ENCODE peak calls at places on chromosome 18, in five cellular contexts. T is H9, A is H1, X is neuronal stem cell, M is mesenchymal stem cell. D is an unnamed sample.

GRCh38 chr18:32371384-32371783 is 99.3 kb downstream of the GAREM1 start:
- DNase-seq in M (no peak), X (no peak), T (no peak), A (no peak), D (no peak)

GRCh38 chr18:76822510-76823165 is at the start of gene ZNF236:
- DNase-seq in X (peak; percentile 77), M (peak; percentile 80), A (peak; percentile 69), T (peak; percentile 57), D (peak; percentile 80)

GRCh38 chr18:12406376-12407111 is 1.2 kb upstream of the PRELID3A start:
- DNase-seq in M (no peak), T (no peak), A (no peak), X (no peak), D (no peak)

GRCh38 chr18:8341481-8342230 is 267.6 kb upstream of the RAB12 start:
- DNase-seq in X (no peak), M (peak; percentile 48), T (no peak), A (no peak), D (peak; percentile 11)

GRCh38 chr18:38076346-38077053 is 510.9 kb upstream of the CELF4 start:
- DNase-seq in X (no peak), M (no peak), A (no peak), T (no peak), D (no peak)

GRCh38 chr18:54942144-54942543 is 17.1 kb downstream of the CCDC68 start:
- DNase-seq in M (no peak), T (no peak), A (no peak), X (no peak), D (no peak)

GRCh38 chr18:470661-471501 is 29.6 kb downstream of the COLEC12 start:
- DNase-seq in A (no peak), X (no peak), T (no peak), M (peak; percentile 60), D (no peak)

GRCh38 chr18:46481048-46481846 is 175.8 kb downstream of the LOXHD1 start:
- DNase-seq in M (peak; percentile 47), T (peak; percentile 70), X (peak; percentile 56), A (peak; percentile 87), D (no peak)

GRCh38 chr18:37207343-37207742 is 358.3 kb downstream of the CELF4 start:
- DNase-seq in A (no peak), M (no peak), T (no peak), X (no peak), D (no peak)

GRCh38 chr18:47168913-47169312 is 7.3 kb downstream of the IER3IP1 start:
- DNase-seq in A (no peak), X (no peak), T (no peak), M (no peak), D (no peak)

GRCh38 chr18:44887227-44887631 is 206.5 kb downstream of the SETBP1 start:
- DNase-seq in T (no peak), X (no peak), M (peak; percentile 62), A (no peak), D (peak; percentile 15)

GRCh38 chr18:12839526-12840196 is 44.4 kb downstream of the PTPN2 start:
- DNase-seq in T (no peak), A (no peak), M (peak; percentile 32), X (no peak), D (no peak)

GRCh38 chr18:11995445-11996189 is 14.3 kb downstream of the IMPA2 start:
- DNase-seq in A (peak; percentile 71), M (peak; percentile 78), X (peak; percentile 48), T (peak; percentile 67), D (peak; percentile 77)

GRCh38 chr18:42338683-42339082 is 383.6 kb downstream of the PIK3C3 start:
- DNase-seq in M (no peak), X (no peak), T (no peak), A (no peak), D (no peak)

GRCh38 chr18:41992698-41993097 is 37.7 kb downstream of the PIK3C3 start:
- DNase-seq in A (no peak), X (no peak), T (no peak), M (no peak), D (no peak)

GRCh38 chr18:13136689-13137040 is 81.9 kb upstream of the LDLRAD4 start:
- DNase-seq in A (peak; percentile 58), X (no peak), T (peak; percentile 58), M (no peak), D (no peak)

GRCh38 chr18:50866765-50867164 is 12.2 kb upstream of the ME2 start:
- DNase-seq in X (no peak), A (no peak), T (no peak), M (no peak), D (peak; percentile 48)

GRCh38 chr18:22170421-22171262 is 1.3 kb downstream of the GATA6 start:
- DNase-seq in X (no peak), T (peak; percentile 47), A (peak; percentile 71), M (peak; percentile 89), D (peak; percentile 55)

GRCh38 chr18:57107141-57107832 is 39.6 kb upstream of the BOD1L2 start:
- DNase-seq in A (no peak), X (peak; percentile 48), T (no peak), M (peak; percentile 25), D (no peak)

GRCh38 chr18:3758531-3758930 is 308.6 kb downstream of the TGIF1 start:
- DNase-seq in X (no peak), T (no peak), M (peak; percentile 52), A (no peak), D (peak; percentile 82)

GRCh38 chr18:49471532-49471931 is 11.1 kb upstream of the DYM start:
- DNase-seq in M (no peak), A (no peak), X (no peak), T (no peak), D (no peak)

GRCh38 chr18:49464718-49465598 is 4.5 kb upstream of the DYM start:
- DNase-seq in M (peak; percentile 13), T (peak; percentile 81), A (peak; percentile 59), X (peak; percentile 54), D (peak; percentile 96)

GRCh38 chr18:49472459-49472858 is 12.0 kb upstream of the DYM start:
- DNase-seq in T (no peak), A (no peak), X (no peak), M (no peak), D (no peak)

GRCh38 chr18:49467019-49467563 is 6.6 kb upstream of the DYM start:
- DNase-seq in M (no peak), X (no peak), T (no peak), A (no peak), D (no peak)

DNA sequence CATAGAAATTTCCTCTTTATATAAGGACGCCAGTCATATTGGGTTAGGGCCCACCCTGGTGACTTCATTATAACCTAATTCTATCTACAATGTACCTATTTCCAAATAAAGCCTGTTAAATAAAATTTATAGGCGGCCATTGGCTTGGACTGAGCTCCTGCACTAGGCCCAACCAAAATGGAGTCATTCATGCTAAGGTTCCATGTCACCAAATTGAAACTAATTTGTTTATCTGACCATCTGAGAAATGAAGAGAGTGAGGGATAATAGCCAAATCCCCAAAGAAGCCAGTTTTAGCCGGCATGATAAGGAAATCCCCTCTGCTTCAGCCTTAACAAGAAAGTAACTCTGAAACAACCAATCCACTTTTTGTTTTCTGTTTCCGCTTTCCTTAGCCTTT is 7.2 kb upstream of the DYM start:
- DNase-seq in X (no peak), M (no peak), T (no peak), A (no peak), D (no peak)
- H2BK12ac ChIP-seq in X (no peak overlapping the region), M (no peak overlapping the region), T (no peak overlapping the region), A (no peak overlapping the region), D (no peak overlapping the region)

DNA sequence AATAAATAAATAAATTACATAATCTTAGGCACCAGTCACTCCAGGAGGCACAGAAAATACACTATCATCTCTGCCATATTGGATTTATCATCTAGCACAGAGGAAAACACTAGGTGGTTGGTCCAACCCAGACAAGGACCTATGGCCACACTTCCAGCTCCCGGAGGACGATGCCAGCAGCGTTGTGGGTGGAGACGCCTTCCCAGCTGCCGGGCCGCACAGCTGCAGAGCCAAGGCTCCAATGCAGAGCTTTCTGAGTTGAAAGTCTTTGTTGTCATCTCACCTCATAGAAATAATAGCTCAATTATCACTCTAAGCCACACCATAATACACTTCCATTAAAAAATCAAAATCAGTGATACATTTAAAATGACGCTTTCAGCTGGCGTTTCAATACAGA is 457.1 kb upstream of the SALL3 start:
- DNase-seq in M (no peak), T (no peak), X (no peak), A (no peak), D (no peak)
- H2BK12ac ChIP-seq in M (no peak overlapping the region), T (no peak overlapping the region), X (no peak overlapping the region), A (no peak overlapping the region), D (no peak overlapping the region)

GRCh38 chr18:27423581-27423980 is 238.5 kb upstream of the CHST9 start:
- DNase-seq in X (no peak), M (no peak), T (no peak), A (no peak), D (no peak)
- H2BK12ac ChIP-seq in X (no peak overlapping the region), M (no peak overlapping the region), T (no peak overlapping the region), A (no peak overlapping the region), D (no peak overlapping the region)

DNA sequence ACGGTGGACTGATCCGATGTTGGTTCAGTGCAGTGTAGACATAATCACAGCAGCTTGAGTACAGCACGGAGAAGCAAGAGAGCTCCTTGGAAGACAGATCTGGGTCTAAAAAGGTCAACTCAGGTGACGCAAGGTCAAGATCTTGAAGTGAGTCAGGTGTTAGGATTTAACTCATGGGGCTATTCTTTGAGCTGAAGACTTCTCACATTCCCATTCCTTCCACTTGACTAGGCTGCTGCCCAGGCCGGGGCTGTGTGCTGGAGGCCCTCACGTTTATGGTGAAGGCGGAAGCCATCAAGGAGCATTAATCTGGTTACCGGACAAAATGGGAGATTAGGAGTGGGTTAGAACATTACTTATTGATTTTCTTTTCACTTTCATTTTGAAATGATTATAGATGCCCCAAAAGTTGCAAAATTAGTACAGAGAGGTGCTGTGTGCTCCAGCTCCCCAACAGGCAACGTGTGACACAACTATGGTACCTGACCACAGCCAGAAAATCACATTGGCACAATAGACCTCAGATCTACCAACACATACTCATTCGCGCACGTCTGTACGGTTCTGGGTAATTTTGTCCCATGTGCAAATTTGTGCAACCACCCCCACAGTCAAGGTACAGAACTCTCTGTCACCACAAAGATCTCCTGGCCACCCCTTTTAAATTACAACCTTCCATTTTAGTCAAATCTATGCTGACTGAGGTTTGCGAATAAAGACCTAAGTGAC is 77.6 kb upstream of the SEC11C start:
- DNase-seq in X (no peak), T (no peak), A (no peak), M (no peak), D (peak; percentile 54)
- H2BK12ac ChIP-seq in X (no peak overlapping the region), T (no peak overlapping the region), A (no peak overlapping the region), M (no peak overlapping the region), D (no peak overlapping the region)

GRCh38 chr18:63161728-63162195 is 157.8 kb downstream of the BCL2 start:
- DNase-seq in X (no peak), A (no peak), M (peak; percentile 93), T (no peak), D (peak; percentile 90)

GRCh38 chr18:63159590-63159989 is 160.0 kb downstream of the BCL2 start:
- DNase-seq in A (no peak), T (no peak), M (no peak), X (no peak), D (no peak)

GRCh38 chr18:63160172-63160995 is 159.2 kb downstream of the BCL2 start:
- DNase-seq in A (no peak), M (no peak), T (no peak), X (no peak), D (no peak)

GRCh38 chr18:63161032-63161727 is 158.4 kb downstream of the BCL2 start:
- DNase-seq in M (no peak), T (no peak), X (no peak), A (no peak), D (no peak)

GRCh38 chr18:63162271-63163014 is 157.1 kb downstream of the BCL2 start:
- DNase-seq in T (no peak), M (peak; percentile 48), X (no peak), A (no peak), D (no peak)
- H2BK12ac ChIP-seq in T (no peak overlapping the region), M (no peak overlapping the region), X (no peak overlapping the region), A (peak overlapping the region; percentile 84), D (peak overlapping the region; percentile 78)

D was measured in trophoblast cell.